ENCODE peak calls at places on chromosomes 7 and 10, in ten cellular contexts. H, C, T, F, E, D, W, P, I and L are unnamed samples.

GRCh38 chr10:128629111-128630096 is 503.2 kb upstream of the MKI67 start:
- DNase-seq in P (no peak), I (peak), E (peak), W (no peak), D (no peak), C (no peak), F (peak), H (peak), T (no peak), L (peak)

GRCh38 chr7:106111671-106112117 is 418 bp downstream of the SYPL1 start:
- DNase-seq in T (peak), W (no peak), C (peak), P (peak), I (peak), D (no peak), H (peak), F (no peak), E (peak), L (peak)

GRCh38 chr10:12250181-12250580 is 54.2 kb downstream of the CDC123 start:
- DNase-seq in D (no peak), P (no peak), W (no peak), C (no peak), E (no peak), F (no peak), T (no peak), I (no peak), H (no peak), L (no peak)

GRCh38 chr7:43758029-43758860 is at the start of gene BLVRA:
- DNase-seq in H (peak), T (peak), P (peak), C (peak), D (no peak), F (no peak), E (peak), W (no peak), I (no peak), L (peak)

GRCh38 chr10:10992961-10993714 is 24.5 kb upstream of the CELF2 start:
- DNase-seq in E (no peak), D (no peak), T (no peak), P (no peak), C (no peak), F (no peak), I (no peak), H (no peak), W (no peak), L (no peak)

GRCh38 chr7:25835191-25835590 is 316.8 kb upstream of the NFE2L3 start:
- DNase-seq in W (no peak), F (no peak), I (no peak), D (no peak), H (no peak), T (no peak), E (no peak), C (peak), P (peak), L (no peak)

GRCh38 chr10:5360318-5360915 is 4.3 kb upstream of the UCN3 start:
- DNase-seq in P (no peak), T (no peak), C (no peak), I (no peak), H (peak), E (no peak), F (no peak), D (no peak), W (no peak), L (no peak)

GRCh38 chr10:77401681-77402080 is 235.9 kb downstream of the KCNMA1 start:
- DNase-seq in P (no peak), H (no peak), I (no peak), E (no peak), C (no peak), T (no peak), F (no peak), W (no peak), D (no peak), L (no peak)

GRCh38 chr7:37489703-37490102 is 41.0 kb upstream of the ELMO1 start:
- DNase-seq in T (no peak), C (no peak), I (peak), H (no peak), D (no peak), P (no peak), E (no peak), W (no peak), F (no peak), L (no peak)

GRCh38 chr10:132645630-132646442 is 108.2 kb downstream of the INPP5A start:
- DNase-seq in H (no peak), D (no peak), F (peak), I (no peak), P (no peak), C (no peak), T (no peak), E (no peak), W (no peak), L (no peak)

GRCh38 chr10:129171816-129172215 is 295.2 kb upstream of the MGMT start:
- DNase-seq in W (no peak), I (no peak), C (no peak), T (no peak), D (no peak), F (no peak), E (no peak), H (no peak), P (no peak), L (no peak)

GRCh38 chr7:142874837-142875236 is 10.7 kb downstream of the TRPV6 start:
- DNase-seq in T (no peak), W (no peak), F (no peak), C (no peak), P (no peak), H (no peak), I (no peak), E (no peak), D (no peak), L (no peak)

GRCh38 chr7:77328669-77329068 is 87.5 kb downstream of the GSAP start:
- DNase-seq in C (peak), W (no peak), D (no peak), P (peak), I (no peak), E (no peak), T (no peak), H (no peak), F (no peak), L (peak)

GRCh38 chr7:125412890-125413665 is 483.5 kb upstream of the POT1 start:
- DNase-seq in D (no peak), P (no peak), C (no peak), W (no peak), H (no peak), I (no peak), F (no peak), E (no peak), T (no peak), L (no peak)

GRCh38 chr10:66180651-66181318 is 745.1 kb upstream of the LRRTM3 start:
- DNase-seq in P (peak), I (peak), W (peak), C (peak), E (peak), F (no peak), D (peak), H (peak), T (no peak), L (peak)

GRCh38 chr10:124185074-124185473 is 91.7 kb upstream of the CHST15 start:
- DNase-seq in W (no peak), F (no peak), D (no peak), H (no peak), P (no peak), C (no peak), T (no peak), E (no peak), I (peak), L (no peak)

GRCh38 chr7:73971701-73972341 is 56.2 kb upstream of the ELN start:
- DNase-seq in C (no peak), I (peak), T (no peak), P (no peak), W (peak), F (no peak), D (peak), E (no peak), H (peak), L (peak)

GRCh38 chr10:123636598-123637325 is 29.4 kb upstream of the GPR26 start:
- DNase-seq in W (no peak), H (peak), T (no peak), P (no peak), E (no peak), F (no peak), C (no peak), D (no peak), I (no peak), L (no peak)

GRCh38 chr7:15950299-15950698 is 263.8 kb upstream of the MEOX2 start:
- DNase-seq in E (no peak), P (no peak), T (no peak), I (no peak), F (no peak), D (no peak), W (no peak), C (no peak), H (no peak), L (no peak)

GRCh38 chr10:24680647-24681475 is 42.8 kb downstream of the ARHGAP21 start:
- DNase-seq in T (no peak), E (no peak), I (no peak), W (no peak), C (peak), F (no peak), D (no peak), H (no peak), P (peak), L (peak)

GRCh38 chr7:140242057-140243031 is 65.6 kb upstream of the KDM7A start:
- DNase-seq in C (no peak), W (no peak), E (no peak), T (no peak), D (no peak), H (peak), P (no peak), I (peak), F (no peak), L (no peak)
- H3K4me3 ChIP-seq in C (no peak), W (no peak), E (no peak), T (no peak), D (no peak), H (no peak), P (no peak), I (no peak), F (no peak), L (no peak)

DNA sequence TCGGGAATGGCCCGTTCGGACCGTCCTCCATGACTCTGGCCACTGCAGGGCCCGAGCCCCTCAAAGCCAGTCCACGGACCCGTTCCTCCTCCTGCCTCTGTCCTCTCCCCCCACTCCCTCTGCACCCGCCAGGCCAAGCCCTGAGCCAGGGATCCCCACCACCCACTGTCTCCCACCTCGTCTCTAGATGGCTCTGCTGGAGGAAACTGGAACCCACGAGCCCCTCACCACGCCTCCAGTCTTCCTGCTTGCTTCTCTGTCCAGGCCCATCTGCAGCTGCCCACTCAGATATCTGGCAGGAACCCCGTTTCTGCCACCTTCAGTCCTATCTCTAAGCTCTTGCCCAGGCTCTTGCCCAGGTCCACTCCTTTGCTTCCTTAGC is 24.3 kb downstream of the GRID2IP start:
- DNase-seq in T (no peak), C (no peak), I (no peak), P (no peak), D (no peak), W (no peak), H (no peak), E (no peak), F (no peak), L (no peak)
- H3K4me3 ChIP-seq in T (no peak), C (peak), I (no peak), P (no peak), D (peak), W (peak), H (no peak), E (peak), F (peak), L (no peak)

GRCh38 chr7:101237206-101238067 is at the start of gene CLDN15:
- DNase-seq in T (peak), D (no peak), C (peak), W (no peak), H (peak), P (peak), I (no peak), F (no peak), E (no peak), L (no peak)
- H3K4me3 ChIP-seq in T (peak), D (no peak), C (no peak), W (no peak), H (no peak), P (no peak), I (no peak), F (no peak), E (no peak), L (no peak)

GRCh38 chr10:3197354-3198003 is 24.9 kb upstream of the PITRM1 start:
- DNase-seq in P (peak), E (peak), T (peak), H (peak), F (no peak), I (peak), C (peak), W (no peak), D (peak), L (peak)
- H3K4me3 ChIP-seq in P (peak), E (peak), T (no peak), H (no peak), F (peak), I (no peak), C (peak), W (no peak), D (peak), L (peak)

GRCh38 chr7:2518101-2518500 is 1.5 kb upstream of the LFNG start:
- DNase-seq in D (no peak), I (peak), P (no peak), F (no peak), T (no peak), E (no peak), H (no peak), W (no peak), C (no peak), L (no peak)
- H3K4me3 ChIP-seq in D (no peak), I (no peak), P (no peak), F (no peak), T (no peak), E (no peak), H (no peak), W (no peak), C (no peak), L (no peak)

GRCh38 chr10:44963772-44964633 is 4.4 kb downstream of the RASSF4 start:
- DNase-seq in F (no peak), H (peak), W (no peak), T (peak), C (no peak), D (no peak), P (no peak), I (no peak), E (no peak), L (no peak)

GRCh38 chr10:44961931-44962750 is 2.5 kb downstream of the RASSF4 start:
- DNase-seq in T (peak), W (no peak), D (no peak), C (no peak), E (no peak), I (no peak), H (no peak), P (no peak), F (no peak), L (no peak)

GRCh38 chr10:44965104-44965503 is 5.5 kb downstream of the RASSF4 start:
- DNase-seq in T (no peak), I (no peak), E (no peak), C (no peak), W (no peak), F (no peak), P (no peak), H (no peak), D (no peak), L (no peak)

GRCh38 chr10:44961231-44961571 is 1.6 kb downstream of the RASSF4 start:
- DNase-seq in H (no peak), D (no peak), E (no peak), F (no peak), P (no peak), W (no peak), T (peak), C (no peak), I (no peak), L (no peak)

GRCh38 chr10:44962870-44963738 is 3.5 kb downstream of the RASSF4 start:
- DNase-seq in T (peak), I (peak), E (no peak), W (no peak), C (no peak), P (no peak), H (no peak), F (no peak), D (no peak), L (no peak)
- H3K4me3 ChIP-seq in T (no peak), I (no peak), E (no peak), W (no peak), C (no peak), P (no peak), H (no peak), F (no peak), D (no peak), L (no peak)

GRCh38 chr7:359776-360361 is 69.9 kb downstream of the FOXL3 start:
- DNase-seq in T (no peak), H (no peak), D (no peak), F (no peak), C (no peak), E (no peak), I (no peak), P (no peak), W (no peak), L (no peak)

GRCh38 chr7:363626-364025 is 73.7 kb downstream of the FOXL3 start:
- DNase-seq in P (no peak), E (no peak), H (no peak), W (no peak), T (no peak), I (no peak), C (no peak), D (no peak), F (no peak), L (no peak)

GRCh38 chr7:360454-361100 is 70.6 kb downstream of the FOXL3 start:
- DNase-seq in W (no peak), F (peak), T (no peak), H (no peak), C (no peak), E (no peak), P (no peak), D (no peak), I (no peak), L (no peak)

GRCh38 chr7:362416-363096 is 72.6 kb downstream of the FOXL3 start:
- DNase-seq in P (peak), C (no peak), I (no peak), H (no peak), E (no peak), T (no peak), W (no peak), D (no peak), F (peak), L (peak)

DNA sequence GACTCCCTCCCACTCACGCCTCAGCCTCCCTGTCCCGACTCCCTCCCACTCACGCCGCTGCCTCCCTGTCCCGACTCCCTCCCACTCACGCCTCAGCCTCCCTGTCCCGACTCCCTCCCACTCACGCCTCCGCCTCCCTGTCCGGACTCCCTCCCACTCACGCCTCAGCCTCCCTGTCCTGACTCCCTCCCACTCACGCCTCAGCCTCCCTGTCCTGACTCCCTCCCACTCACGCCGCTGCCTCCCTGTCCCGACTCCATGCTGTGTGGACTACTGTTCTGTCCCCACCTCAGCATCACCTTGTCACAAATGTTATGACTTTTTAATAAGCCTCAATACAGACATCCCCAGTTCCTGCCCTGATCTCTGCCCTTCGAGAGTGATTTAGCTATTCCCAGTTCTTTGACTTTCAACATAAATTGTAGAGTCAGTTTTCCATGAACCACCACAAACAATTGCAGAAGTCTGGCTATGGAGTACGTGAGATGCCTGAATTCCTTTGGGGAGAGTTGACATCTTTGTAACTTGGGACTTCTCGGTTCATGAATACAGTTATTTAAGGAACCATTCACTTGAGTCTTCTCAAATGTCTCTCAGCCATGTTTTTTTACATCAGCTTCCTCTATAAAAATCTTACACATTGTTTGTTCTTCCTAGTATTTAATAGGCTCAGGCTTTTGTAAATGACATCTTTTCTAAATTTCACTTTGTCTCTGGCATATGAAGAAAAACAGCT is 71.9 kb downstream of the FOXL3 start:
- DNase-seq in D (no peak), E (no peak), F (no peak), W (no peak), C (no peak), P (no peak), T (no peak), H (no peak), I (no peak), L (no peak)
- H3K4me3 ChIP-seq in D (no peak), E (no peak), F (no peak), W (no peak), C (no peak), P (no peak), T (peak), H (no peak), I (no peak), L (peak)

DNA sequence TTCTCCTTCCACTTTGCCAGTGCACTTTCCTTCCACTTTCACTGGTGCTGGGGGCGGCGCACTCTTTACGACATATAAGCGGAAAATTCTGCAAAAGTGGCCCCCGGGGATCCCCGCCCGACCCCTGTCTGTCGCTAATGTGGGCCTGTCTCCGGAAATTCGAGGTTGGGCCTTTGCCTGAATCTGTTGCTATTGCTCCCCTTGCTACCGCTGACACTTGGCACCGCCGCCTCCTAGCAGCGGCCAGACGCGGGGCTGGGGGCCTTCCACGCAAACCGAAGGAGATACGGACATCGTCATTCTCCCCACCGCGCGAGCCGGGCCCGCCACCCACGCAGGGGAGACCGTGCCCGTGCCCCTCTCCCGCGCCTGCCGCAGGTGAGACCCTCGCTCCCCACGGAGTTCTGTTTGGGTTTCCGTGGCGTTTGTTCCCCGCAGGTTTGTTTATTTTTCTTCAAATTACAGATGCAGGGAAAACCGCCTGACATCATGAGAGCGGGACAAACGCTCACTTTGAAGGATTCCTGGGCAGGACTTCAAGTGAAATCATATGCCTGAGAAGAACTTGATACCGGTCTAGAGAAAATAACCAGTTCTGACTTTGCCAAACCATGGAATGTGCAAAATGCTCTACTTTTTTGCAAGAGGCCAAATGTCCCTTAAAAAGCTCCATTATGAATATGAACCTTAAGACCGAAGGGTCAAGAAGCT is 5.0 kb downstream of the TWIST1 start:
- DNase-seq in F (no peak), H (no peak), C (peak), I (peak), P (peak), W (no peak), T (no peak), E (no peak), D (no peak), L (no peak)
- H3K4me3 ChIP-seq in F (no peak), H (peak), C (peak), I (no peak), P (peak), W (peak), T (peak), E (no peak), D (no peak), L (no peak)

GRCh38 chr10:72088879-72089585 is 681 bp upstream of the SPOCK2 start:
- DNase-seq in P (no peak), E (no peak), T (no peak), D (no peak), F (no peak), C (peak), I (peak), W (no peak), H (no peak), L (no peak)
- H3K4me3 ChIP-seq in P (no peak), E (no peak), T (no peak), D (no peak), F (no peak), C (no peak), I (no peak), W (peak), H (no peak), L (no peak)

DNA sequence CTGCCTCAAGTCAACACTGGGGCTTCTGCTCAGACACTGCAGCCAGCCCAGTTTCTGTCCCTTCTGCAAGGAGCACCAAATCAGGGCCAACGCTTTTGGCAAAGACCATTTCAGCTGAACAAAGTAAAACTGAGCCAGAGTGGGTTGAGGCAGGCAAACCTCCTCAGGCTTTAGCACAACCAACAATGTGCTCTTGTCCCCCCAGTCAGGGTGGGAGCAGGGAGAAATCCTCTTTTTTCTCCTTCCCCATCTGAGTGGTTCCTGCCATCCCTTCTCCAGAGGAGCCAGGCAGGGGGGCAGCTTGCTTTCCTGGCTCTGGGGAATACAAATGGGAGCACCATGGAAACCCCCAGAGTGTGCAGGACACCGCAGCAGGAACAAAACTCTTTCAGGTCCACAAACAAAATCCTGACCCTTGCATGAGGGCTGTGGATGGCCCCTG is 14.3 kb downstream of the CAMK2G start:
- DNase-seq in T (no peak), P (no peak), D (no peak), E (no peak), H (no peak), C (no peak), F (no peak), I (no peak), W (no peak), L (no peak)
- H3K4me3 ChIP-seq in T (no peak), P (no peak), D (no peak), E (no peak), H (no peak), C (no peak), F (no peak), I (no peak), W (no peak), L (no peak)